ENCODE peak calls at places on chromosomes 11 and 22, in ten cellular contexts. H is RWPE2; Z is K562; T is esophagus mucosa; R is psoas muscle; E is activated CD8-positive, alpha-beta T cell treated with anti-CD3 and anti-CD28 coated beads, Interleukin-2, amount 10 ng/mL, durations not matched to agents 7 days and 5 days; D is stimulated activated naive CD8-positive, alpha-beta T cell treated with anti-CD3 and anti-CD28 coated beads, Interleukin-15, amount 100 ng/mL, for 72 hours; J is HCT116; Q is left lung; M is DND-41. C is an unnamed sample.

GRCh38 chr11:78586452-78587046 is 11.9 kb upstream of the NARS2 start:
- ATAC-seq in H (no peak), Z (peak; percentile 49), T (no peak), R (no peak), E (no peak), D (no peak), J (peak; percentile 36), Q (peak; percentile 47), M (peak; percentile 48), C (no peak)

GRCh38 chr11:126113515-126113957 is 50.9 kb upstream of the CDON start:
- ATAC-seq in H (peak; percentile 90), Z (peak; percentile 44), T (peak; percentile 96), R (peak; percentile 98), E (no peak), D (no peak), J (peak; percentile 88), Q (peak; percentile 84), M (no peak), C (peak; percentile 86)

GRCh38 chr22:17074648-17075002 is 10.2 kb upstream of the IL17RA start:
- ATAC-seq in H (no peak), Z (peak; percentile 25), T (no peak), R (peak; percentile 16), E (no peak), D (no peak), J (no peak), Q (no peak), M (no peak), C (no peak)

GRCh38 chr11:60918251-60918940 is 4.4 kb downstream of the TMEM109 start:
- ATAC-seq in H (no peak), Z (peak; percentile 18), T (no peak), R (no peak), E (no peak), D (no peak), J (no peak), Q (no peak), M (no peak), C (no peak)

GRCh38 chr22:26462971-26463661 is 20.5 kb downstream of the HPS4 start:
- ATAC-seq in H (no peak), Z (no peak), T (no peak), R (no peak), E (no peak), D (no peak), J (no peak), Q (no peak), M (no peak), C (no peak)

GRCh38 chr11:84819128-84819527 is 808.0 kb downstream of the DLG2 start:
- ATAC-seq in H (no peak), Z (no peak), T (no peak), R (no peak), E (no peak), D (no peak), J (no peak), Q (peak; percentile 25), M (no peak), C (no peak)

GRCh38 chr11:125079151-125079877 is 16.2 kb downstream of the SLC37A2 start:
- ATAC-seq in H (no peak), Z (peak; percentile 11), T (no peak), R (no peak), E (no peak), D (no peak), J (no peak), Q (peak; percentile 37), M (no peak), C (no peak)

GRCh38 chr11:117299351-117300300 is 8.5 kb downstream of the BACE1-AS start:
- ATAC-seq in H (no peak), Z (no peak), T (no peak), R (peak; percentile 14), E (no peak), D (peak; percentile 27), J (no peak), Q (no peak), M (no peak), C (no peak)

GRCh38 chr11:62573006-62573591 is 592 bp downstream of the EEF1G start:
- ATAC-seq in H (no peak), Z (peak; percentile 19), T (no peak), R (peak; percentile 0), E (no peak), D (no peak), J (peak; percentile 1), Q (peak; percentile 4), M (peak; percentile 15), C (peak; percentile 46)

GRCh38 chr11:69133251-69133650 is 22.5 kb upstream of the SMIM38 start:
- ATAC-seq in H (no peak), Z (no peak), T (no peak), R (no peak), E (no peak), D (no peak), J (no peak), Q (no peak), M (no peak), C (no peak)

GRCh38 chr11:121414141-121414918 is 37.8 kb upstream of the SORL1 start:
- ATAC-seq in H (no peak), Z (no peak), T (no peak), R (no peak), E (no peak), D (no peak), J (no peak), Q (no peak), M (no peak), C (no peak)

GRCh38 chr11:65251476-65251875 is 10.3 kb upstream of the POLA2 start:
- ATAC-seq in H (peak; percentile 38), Z (no peak), T (no peak), R (no peak), E (no peak), D (no peak), J (no peak), Q (no peak), M (no peak), C (no peak)

GRCh38 chr11:86553322-86553721 is 119.1 kb downstream of the ME3 start:
- ATAC-seq in H (no peak), Z (no peak), T (no peak), R (no peak), E (no peak), D (no peak), J (no peak), Q (no peak), M (no peak), C (no peak)